ENCODE peak calls at places on chromosome 18, in eight cellular contexts. U is globus pallidus, Z is Caki2, T is EL, F is heart left ventricle, X is lower lobe of right lung, L is HFFc6, G is left ventricle myocardium superior. D is an unnamed sample.

GRCh38 chr18:48896875-48897511 is 53.8 kb downstream of the SMAD7 start:
- DNase-seq in U (peak), Z (peak), T (peak), F (peak), X (peak), L (no peak), G (peak), D (peak)

GRCh38 chr18:32078845-32079244 is 12.8 kb upstream of the RNF138 start:
- DNase-seq in U (no peak), Z (no peak), T (no peak), F (no peak), X (no peak), L (no peak), G (no peak), D (no peak)

GRCh38 chr18:49561377-49562193 is at the start of gene LIPG:
- DNase-seq in U (no peak), Z (peak), T (peak), F (peak), X (peak), L (no peak), G (no peak), D (peak)

GRCh38 chr18:36015629-36016028 is 43.1 kb downstream of the RMP24 start:
- DNase-seq in U (no peak), Z (no peak), T (no peak), F (no peak), X (no peak), L (no peak), G (no peak), D (peak)

GRCh38 chr18:58682429-58683069 is 11.3 kb downstream of the MALT1 start:
- DNase-seq in U (peak), Z (peak), T (peak), F (peak), X (no peak), L (no peak), G (peak), D (no peak)

GRCh38 chr18:61464551-61465102 is 131.4 kb downstream of the CDH20 start:
- DNase-seq in U (no peak), Z (no peak), T (no peak), F (no peak), X (no peak), L (no peak), G (no peak), D (no peak)

GRCh38 chr18:36201765-36202164 is 14.5 kb downstream of the MOCOS start:
- DNase-seq in U (no peak), Z (no peak), T (no peak), F (no peak), X (no peak), L (no peak), G (no peak), D (no peak)

GRCh38 chr18:80176334-80177080 is 67.4 kb downstream of the ADNP2 start:
- DNase-seq in U (no peak), Z (no peak), T (no peak), F (no peak), X (no peak), L (peak), G (no peak), D (no peak)

GRCh38 chr18:49020129-49020528 is 69.4 kb upstream of the SMAD7 start:
- DNase-seq in U (no peak), Z (no peak), T (no peak), F (no peak), X (no peak), L (no peak), G (no peak), D (no peak)

GRCh38 chr18:48637081-48637990 is 98.5 kb downstream of the CTIF start:
- DNase-seq in U (no peak), Z (no peak), T (no peak), F (no peak), X (no peak), L (no peak), G (no peak), D (no peak)

GRCh38 chr18:63192885-63193349 is 126.7 kb downstream of the BCL2 start:
- DNase-seq in U (no peak), Z (no peak), T (no peak), F (no peak), X (no peak), L (no peak), G (no peak), D (no peak)

GRCh38 chr18:41331661-41332060 is 623.4 kb upstream of the PIK3C3 start:
- DNase-seq in U (no peak), Z (no peak), T (no peak), F (no peak), X (no peak), L (no peak), G (no peak), D (no peak)

GRCh38 chr18:57900906-57901305 is 97.8 kb upstream of the ATP8B1 start:
- DNase-seq in U (no peak), Z (no peak), T (peak), F (no peak), X (no peak), L (no peak), G (no peak), D (no peak)

GRCh38 chr18:48938827-48939367 is 11.9 kb downstream of the SMAD7 start:
- DNase-seq in U (no peak), Z (no peak), T (no peak), F (no peak), X (no peak), L (no peak), G (no peak), D (no peak)

GRCh38 chr18:46324556-46324955 is 220.4 kb downstream of the HAUS1 start:
- DNase-seq in U (peak), Z (peak), T (peak), F (no peak), X (no peak), L (peak), G (no peak), D (no peak)

GRCh38 chr18:24632158-24632988 is 171.9 kb downstream of the HRH4 start:
- DNase-seq in U (no peak), Z (no peak), T (no peak), F (no peak), X (no peak), L (no peak), G (no peak), D (no peak)

GRCh38 chr18:77762632-77763031 is 513.0 kb downstream of the GALR1 start:
- DNase-seq in U (no peak), Z (no peak), T (no peak), F (no peak), X (no peak), L (no peak), G (no peak), D (no peak)

GRCh38 chr18:11857177-11857887 is 6.1 kb downstream of the CHMP1B start:
- DNase-seq in U (no peak), Z (peak), T (peak), F (peak), X (no peak), L (peak), G (peak), D (no peak)

GRCh38 chr18:12283256-12283655 is 24.8 kb upstream of the TUBB6 start:
- DNase-seq in U (no peak), Z (no peak), T (peak), F (no peak), X (no peak), L (peak), G (no peak), D (no peak)

GRCh38 chr18:1102848-1103247 is 198.2 kb downstream of the ADCYAP1 start:
- DNase-seq in U (no peak), Z (no peak), T (no peak), F (no peak), X (no peak), L (no peak), G (no peak), D (no peak)

GRCh38 chr18:79951545-79952456 is at the start of gene SLC66A2:
- DNase-seq in U (peak), Z (peak), T (peak), F (peak), X (peak), L (peak), G (peak), D (peak)

GRCh38 chr18:57621252-57621607 is 406 bp downstream of the NARS1 start:
- DNase-seq in U (no peak), Z (no peak), T (peak), F (no peak), X (no peak), L (no peak), G (no peak), D (no peak)

GRCh38 chr18:46596119-46596518 is 60.9 kb downstream of the LOXHD1 start:
- DNase-seq in U (no peak), Z (no peak), T (no peak), F (no peak), X (no peak), L (no peak), G (no peak), D (no peak)

GRCh38 chr18:31042391-31043181 is at the start of gene DSC3:
- DNase-seq in U (no peak), Z (no peak), T (no peak), F (no peak), X (peak), L (no peak), G (peak), D (no peak)

GRCh38 chr18:56565596-56566355 is 72.6 kb downstream of the TXNL1 start:
- DNase-seq in U (no peak), Z (no peak), T (peak), F (no peak), X (no peak), L (peak), G (no peak), D (no peak)

GRCh38 chr18:80188643-80189010 is 58.7 kb downstream of the PARD6G start:
- DNase-seq in U (no peak), Z (no peak), T (no peak), F (no peak), X (no peak), L (no peak), G (no peak), D (no peak)

GRCh38 chr18:44732604-44733003 is 51.9 kb downstream of the SETBP1 start:
- DNase-seq in U (no peak), Z (no peak), T (no peak), F (no peak), X (no peak), L (no peak), G (no peak), D (no peak)

GRCh38 chr18:23887493-23887892 is 127.1 kb upstream of the TTC39C start:
- DNase-seq in U (no peak), Z (no peak), T (no peak), F (no peak), X (no peak), L (no peak), G (peak), D (no peak)

GRCh38 chr18:21262979-21263378 is 20.9 kb downstream of the GREB1L start:
- DNase-seq in U (peak), Z (no peak), T (no peak), F (no peak), X (no peak), L (no peak), G (no peak), D (no peak)

GRCh38 chr18:24964213-24964612 is 387.8 kb downstream of the ZNF521 start:
- DNase-seq in U (no peak), Z (no peak), T (no peak), F (no peak), X (no peak), L (no peak), G (no peak), D (peak)

GRCh38 chr18:67425724-67426123 is 90.8 kb downstream of the DSEL start:
- DNase-seq in U (no peak), Z (peak), T (peak), F (no peak), X (no peak), L (peak), G (no peak), D (no peak)

GRCh38 chr18:26723986-26724385 is 141.5 kb downstream of the AQP4 start:
- DNase-seq in U (no peak), Z (no peak), T (no peak), F (no peak), X (no peak), L (no peak), G (no peak), D (no peak)

D was measured in GM12891.